ENCODE peak calls at places on chromosomes 11 and 22, in six cellular contexts. F is NCI-H460; H is ACHN; N is T-helper 17 cell; S is activated CD4-positive, alpha-beta T cell treated with anti-CD3 and anti-CD28 coated beads, Interleukin-2, amount 50 U/mL, for 4 hours; W is GM12891. O is an unnamed sample.

GRCh38 chr11:45412033-45412432 is 125.9 kb upstream of the SYT13 start:
- DNase-seq in F (no peak), H (no peak), N (no peak), S (no peak), W (no peak), O (no peak)

GRCh38 chr11:70270877-70271634 is 566 bp downstream of the PPFIA1 start:
- DNase-seq in F (no peak), H (peak), N (peak), S (peak), W (peak), O (peak)

GRCh38 chr22:49800408-49801238 is 27.1 kb downstream of the BRD1 start:
- DNase-seq in F (no peak), H (no peak), N (no peak), S (no peak), W (no peak), O (no peak)

GRCh38 chr11:4025248-4025956 is 69.2 kb upstream of the RRM1 start:
- DNase-seq in F (no peak), H (no peak), N (no peak), S (no peak), W (no peak), O (no peak)

GRCh38 chr11:57643802-57644201 is 5.9 kb downstream of the YPEL4 start:
- DNase-seq in F (no peak), H (no peak), N (no peak), S (no peak), W (no peak), O (no peak)

GRCh38 chr11:90251599-90251998 is 28.8 kb upstream of the CHORDC1 start:
- DNase-seq in F (no peak), H (no peak), N (no peak), S (no peak), W (no peak), O (no peak)

GRCh38 chr22:25970348-25970995 is 198.8 kb upstream of the SEZ6L start:
- DNase-seq in F (no peak), H (no peak), N (no peak), S (no peak), W (no peak), O (no peak)

GRCh38 chr11:19419021-19419750 is 178.4 kb upstream of the E2F8 start:
- DNase-seq in F (peak), H (no peak), N (no peak), S (no peak), W (no peak), O (no peak)

GRCh38 chr11:17519486-17519885 is 24.7 kb downstream of the USH1C start:
- DNase-seq in F (no peak), H (no peak), N (no peak), S (no peak), W (no peak), O (no peak)

GRCh38 chr22:30457964-30458363 is 13.9 kb downstream of the SEC14L3 start:
- DNase-seq in F (no peak), H (no peak), N (no peak), S (no peak), W (no peak), O (no peak)

GRCh38 chr11:17490938-17491337 is 14.3 kb upstream of the ABCC8 start:
- DNase-seq in F (no peak), H (no peak), N (no peak), S (no peak), W (no peak), O (no peak)

GRCh38 chr11:103994111-103994510 is 42.3 kb upstream of the DDI1 start:
- DNase-seq in F (no peak), H (no peak), N (no peak), S (no peak), W (no peak), O (no peak)

GRCh38 chr11:10623797-10624761 is 55.6 kb upstream of the LYVE1 start:
- DNase-seq in F (no peak), H (peak), N (no peak), S (no peak), W (no peak), O (peak)

GRCh38 chr22:25397616-25398015 is 166.9 kb upstream of the GRK3 start:
- DNase-seq in F (no peak), H (no peak), N (no peak), S (no peak), W (no peak), O (no peak)